ENCODE peak calls at places on chromosomes 5 and 9, in nine cellular contexts. X, I, K, Z, B, A, O, J and S are unnamed samples.
A peak's percentile ranks its signal among the peaks of the same experiment; 100 is the strongest.

GRCh38 chr5:95142145-95142544 is 142.7 kb downstream of the MCTP1 start:
- DNase-seq in O (no peak), A (no peak), I (no peak), J (no peak), B (no peak), K (no peak), X (no peak), Z (no peak), S (no peak)

GRCh38 chr9:81377921-81378320 is 311.4 kb downstream of the TLE1 start:
- DNase-seq in J (no peak), Z (no peak), O (no peak), B (no peak), K (no peak), X (no peak), I (no peak), A (no peak), S (no peak)

GRCh38 chr5:8827701-8828100 is 718.2 kb downstream of the SEMA5A start:
- DNase-seq in K (no peak), A (no peak), B (no peak), J (no peak), Z (no peak), X (no peak), I (no peak), O (peak; percentile 24), S (no peak)

GRCh38 chr5:38500861-38501260 is 55.6 kb downstream of the LIFR start:
- DNase-seq in J (no peak), A (no peak), K (no peak), X (no peak), O (peak; percentile 23), I (no peak), Z (no peak), B (no peak), S (no peak)

GRCh38 chr5:72210913-72211670 is 103.8 kb downstream of the MAP1B start:
- DNase-seq in K (no peak), A (peak; percentile 44), X (no peak), O (peak; percentile 82), B (peak; percentile 57), J (no peak), Z (no peak), I (no peak), S (no peak)

GRCh38 chr5:132961887-132962286 is 1.5 kb downstream of the AFF4 start:
- DNase-seq in Z (peak; percentile 12), K (no peak), X (no peak), J (no peak), A (no peak), B (no peak), I (no peak), O (peak; percentile 65), S (no peak)

GRCh38 chr5:119368238-119368630 is 12.4 kb downstream of the TNFAIP8 start:
- DNase-seq in J (no peak), Z (no peak), K (peak; percentile 43), O (no peak), I (no peak), B (no peak), A (no peak), X (no peak), S (no peak)

GRCh38 chr9:129888085-129888808 is 53.0 kb downstream of the USP20 start:
- DNase-seq in J (peak; percentile 66), O (no peak), I (peak; percentile 83), B (peak; percentile 65), A (no peak), K (peak; percentile 71), X (no peak), Z (no peak), S (no peak)

GRCh38 chr9:93663877-93664548 is 87.6 kb downstream of the PHF2 start:
- DNase-seq in X (no peak), J (no peak), Z (no peak), B (peak; percentile 35), I (no peak), K (no peak), O (no peak), A (no peak), S (no peak)

GRCh38 chr5:72508241-72509170 is 1.3 kb upstream of the ZNF366 start:
- DNase-seq in I (no peak), X (no peak), Z (no peak), J (peak; percentile 45), O (no peak), B (no peak), A (no peak), K (no peak), S (no peak)

GRCh38 chr5:107672212-107673105 is 1.7 kb upstream of the EFNA5 start:
- DNase-seq in I (no peak), X (peak; percentile 89), J (peak; percentile 31), O (peak; percentile 99), B (peak; percentile 72), A (peak; percentile 97), K (no peak), Z (peak; percentile 95), S (peak; percentile 91)

GRCh38 chr9:9299134-9299533 is 1313.7 kb downstream of the PTPRD start:
- DNase-seq in K (no peak), A (peak; percentile 63), X (no peak), I (no peak), J (no peak), Z (no peak), B (no peak), O (no peak), S (no peak)

GRCh38 chr5:62720036-62720441 is 141.4 kb downstream of the LRRC70 start:
- DNase-seq in I (no peak), O (peak; percentile 17), X (no peak), B (no peak), Z (peak; percentile 55), K (no peak), J (peak; percentile 15), A (peak; percentile 50), S (peak; percentile 58)

GRCh38 chr9:135945969-135946368 is 15.2 kb downstream of the UBAC1 start:
- DNase-seq in J (no peak), B (no peak), A (no peak), X (no peak), K (no peak), I (no peak), O (no peak), Z (no peak), S (peak; percentile 62)

GRCh38 chr9:34550016-34550680 is 27.4 kb upstream of the ENHO start:
- DNase-seq in K (no peak), J (no peak), B (no peak), O (no peak), Z (no peak), X (peak; percentile 64), I (no peak), A (no peak), S (no peak)

GRCh38 chr5:95817430-95817829 is 5.1 kb downstream of the GLRX start:
- DNase-seq in X (no peak), O (no peak), K (no peak), I (peak; percentile 34), B (peak; percentile 75), J (no peak), A (no peak), Z (no peak), S (no peak)

GRCh38 chr5:23316060-23316591 is 191.3 kb upstream of the PRDM9 start:
- DNase-seq in J (no peak), A (peak; percentile 1), X (no peak), B (no peak), O (no peak), I (no peak), K (no peak), Z (no peak), S (no peak)

GRCh38 chr5:154277499-154277898 is 87.0 kb downstream of the GALNT10 start:
- DNase-seq in O (no peak), I (no peak), B (no peak), Z (no peak), J (no peak), A (no peak), X (no peak), K (no peak), S (no peak)

GRCh38 chr5:34599471-34600117 is 56.5 kb upstream of the RAI14 start:
- DNase-seq in O (no peak), A (no peak), J (no peak), X (no peak), B (no peak), Z (no peak), K (no peak), I (no peak), S (no peak)

GRCh38 chr5:759781-760362 is 24.7 kb downstream of the ZDHHC11B start:
- DNase-seq in B (no peak), K (no peak), A (no peak), Z (no peak), J (no peak), I (no peak), O (no peak), X (peak; percentile 71), S (peak; percentile 16)

GRCh38 chr9:106947097-106947496 is 84.1 kb downstream of the ZNF462 start:
- DNase-seq in O (no peak), I (no peak), B (no peak), J (no peak), Z (no peak), A (no peak), X (no peak), K (no peak), S (no peak)

GRCh38 chr9:120928720-120929389 is 2.3 kb upstream of the TRAF1 start:
- DNase-seq in O (peak; percentile 42), I (peak; percentile 66), A (no peak), B (peak; percentile 87), X (peak; percentile 87), K (no peak), J (peak; percentile 67), Z (peak; percentile 68), S (peak; percentile 77)

GRCh38 chr9:12640021-12640587 is 53.1 kb upstream of the TYRP1 start:
- DNase-seq in J (no peak), X (no peak), B (no peak), K (no peak), A (peak; percentile 80), I (no peak), O (peak; percentile 80), Z (peak; percentile 63), S (peak; percentile 27)

GRCh38 chr5:127930311-127930710 is 153.3 kb upstream of the SLC12A2 start:
- DNase-seq in J (no peak), K (no peak), I (no peak), O (peak; percentile 87), Z (no peak), B (no peak), X (no peak), A (no peak), S (no peak)

GRCh38 chr9:80074439-80074838 is 502.7 kb downstream of the TLE4 start:
- DNase-seq in O (no peak), I (no peak), A (no peak), X (no peak), J (no peak), B (peak; percentile 46), K (no peak), Z (peak; percentile 13), S (no peak)

GRCh38 chr5:108216890-108217289 is 165.0 kb downstream of the FBXL17 start:
- DNase-seq in I (no peak), X (no peak), B (no peak), K (no peak), Z (no peak), O (peak; percentile 62), J (no peak), A (no peak), S (no peak)

GRCh38 chr9:129610473-129611301 is 10.2 kb downstream of the C9orf50 start:
- DNase-seq in X (peak; percentile 89), A (peak; percentile 80), Z (peak; percentile 88), J (peak; percentile 86), O (peak; percentile 68), K (peak; percentile 62), I (peak; percentile 67), B (peak; percentile 87), S (peak; percentile 81)

GRCh38 chr9:114335745-114336144 is 6.1 kb downstream of the ORM2 start:
- DNase-seq in O (no peak), K (no peak), A (no peak), B (no peak), X (no peak), Z (no peak), J (no peak), I (no peak), S (no peak)

GRCh38 chr5:123810911-123811310 is 298.9 kb downstream of the CSNK1G3 start:
- DNase-seq in O (no peak), K (no peak), B (no peak), J (no peak), I (no peak), X (no peak), Z (no peak), A (no peak), S (no peak)

GRCh38 chr5:111163000-111163399 is 61.2 kb upstream of the CAMK4 start:
- DNase-seq in I (no peak), X (no peak), J (no peak), B (no peak), A (no peak), K (no peak), O (no peak), Z (no peak), S (no peak)

GRCh38 chr9:134391319-134392231 is 65.3 kb downstream of the RXRA start:
- DNase-seq in Z (no peak), K (peak; percentile 37), I (peak; percentile 69), X (no peak), O (no peak), A (no peak), J (peak; percentile 89), B (no peak), S (no peak)